ENCODE peak calls at places on chromosomes 11 and 22, in eight cellular contexts. G is CD8-positive, alpha-beta T cell; Y is GM12865; Q is activated T-helper 1 cell treated with Interleukin-2 at 50 U/mL for 16 hours; N is HepG2; O is CD8-positive, alpha-beta memory T cell; V is cardiac fibroblast; Z is DMS153. X is an unnamed sample.
A peak's percentile ranks its signal among the peaks of the same experiment; 100 is the strongest.

GRCh38 chr11:102794382-102794781 is 3.6 kb downstream of the MMP1 start:
- DNase-seq in G (no peak), Y (peak; percentile 54), Q (no peak), N (peak; percentile 44), O (no peak), V (peak; percentile 63), Z (peak; percentile 4), X (peak; percentile 44)

GRCh38 chr11:121890377-121890776 is 225.6 kb downstream of the BLID start:
- DNase-seq in G (no peak), Y (no peak), Q (no peak), N (no peak), O (no peak), V (peak; percentile 59), Z (no peak), X (no peak)

GRCh38 chr11:130037058-130037457 is 32.6 kb upstream of the APLP2 start:
- DNase-seq in G (no peak), Y (no peak), Q (no peak), N (peak; percentile 77), O (no peak), V (peak; percentile 92), Z (no peak), X (no peak)

GRCh38 chr22:22386602-22387385 is 121.7 kb downstream of the ZNF280B start:
- DNase-seq in G (no peak), Y (no peak), Q (no peak), N (peak; percentile 93), O (no peak), V (no peak), Z (peak; percentile 96), X (no peak)

GRCh38 chr11:66720223-66720898 is 8.7 kb downstream of the SPTBN2 start:
- DNase-seq in G (no peak), Y (peak; percentile 17), Q (no peak), N (peak; percentile 83), O (peak; percentile 49), V (no peak), Z (peak; percentile 95), X (no peak)

GRCh38 chr22:23289851-23290724 is 109.8 kb downstream of the BCR start:
- DNase-seq in G (peak; percentile 46), Y (peak; percentile 61), Q (peak; percentile 24), N (peak; percentile 80), O (peak; percentile 67), V (peak; percentile 68), Z (no peak), X (peak; percentile 60)

GRCh38 chr22:38452373-38453064 is 2.5 kb downstream of the KCNJ4 start:
- DNase-seq in G (no peak), Y (no peak), Q (no peak), N (no peak), O (no peak), V (no peak), Z (no peak), X (no peak)

GRCh38 chr11:39541945-39542351 is 1917.5 kb downstream of the LRRC4C start:
- DNase-seq in G (no peak), Y (no peak), Q (no peak), N (no peak), O (no peak), V (no peak), Z (no peak), X (no peak)

GRCh38 chr11:47731466-47731865 is 16.3 kb upstream of the AGBL2 start:
- DNase-seq in G (no peak), Y (no peak), Q (no peak), N (no peak), O (no peak), V (no peak), Z (no peak), X (no peak)

GRCh38 chr11:103987631-103988594 is 48.5 kb upstream of the DDI1 start:
- DNase-seq in G (no peak), Y (no peak), Q (no peak), N (no peak), O (no peak), V (no peak), Z (no peak), X (no peak)

GRCh38 chr11:1393038-1393710 is 3.4 kb downstream of the BRSK2 start:
- DNase-seq in G (no peak), Y (no peak), Q (no peak), N (no peak), O (no peak), V (no peak), Z (no peak), X (no peak)

GRCh38 chr11:2139118-2139490 is at the start of gene IGF2:
- DNase-seq in G (no peak), Y (no peak), Q (no peak), N (peak; percentile 43), O (no peak), V (no peak), Z (no peak), X (no peak)

GRCh38 chr11:67519726-67520125 is 3.5 kb downstream of the CABP2 start:
- DNase-seq in G (no peak), Y (no peak), Q (no peak), N (no peak), O (no peak), V (no peak), Z (no peak), X (no peak)

GRCh38 chr11:80948781-80949180 is 1508.0 kb upstream of the TENM4 start:
- DNase-seq in G (no peak), Y (no peak), Q (no peak), N (no peak), O (no peak), V (no peak), Z (no peak), X (no peak)

GRCh38 chr22:36194971-36195370 is 6.6 kb downstream of the APOL4 start:
- DNase-seq in G (peak; percentile 25), Y (peak; percentile 56), Q (no peak), N (peak; percentile 40), O (peak; percentile 65), V (peak; percentile 85), Z (peak; percentile 33), X (peak; percentile 58)

GRCh38 chr22:39414886-39415285 is 15.3 kb downstream of the TAB1 start:
- DNase-seq in G (no peak), Y (no peak), Q (no peak), N (no peak), O (no peak), V (no peak), Z (no peak), X (no peak)

GRCh38 chr22:40728731-40729189 is 49.5 kb downstream of the MCHR1 start:
- DNase-seq in G (peak; percentile 60), Y (no peak), Q (peak; percentile 47), N (no peak), O (peak; percentile 79), V (no peak), Z (peak; percentile 96), X (peak; percentile 61)

GRCh38 chr11:2673871-2674471 is 25.8 kb downstream of the KCNQ1OT1 start:
- DNase-seq in G (no peak), Y (no peak), Q (no peak), N (no peak), O (no peak), V (no peak), Z (no peak), X (no peak)

GRCh38 chr11:72832301-72833082 is 18.3 kb downstream of the ATG16L2 start:
- DNase-seq in G (no peak), Y (no peak), Q (no peak), N (no peak), O (no peak), V (no peak), Z (no peak), X (no peak)

GRCh38 chr11:61026121-61027031 is 54.9 kb downstream of the CD6 start:
- DNase-seq in G (peak; percentile 43), Y (no peak), Q (peak; percentile 45), N (no peak), O (peak; percentile 70), V (no peak), Z (peak; percentile 15), X (peak; percentile 76)